ENCODE peak calls at places on chromosome X, in ten cellular contexts. One of them, this sample, is unnamed.

GRCh38 chrX:40176256-40176978 is 78.7 kb upstream of the BCOR start:
- DNase-seq in LHCN-M2: peak
- DNase-seq in left colon: peak
- DNase-seq in NCI-H1436: no peak
- DNase-seq in HAP-1: peak
- DNase-seq in amniotic stem cell: no peak
- DNase-seq in PC-9: peak
- DNase-seq in activated T-helper 1 cell treated with anti-CD3 and anti-CD28 coated beads, Interleukin-2, amount 50 U/mL, for 16 hours: no peak
- DNase-seq in osteocyte: no peak
- DNase-seq in adipocyte: peak
- DNase-seq in this sample: peak

GRCh38 chrX:41347186-41347585 is 13.2 kb downstream of the DDX3X start:
- DNase-seq in LHCN-M2: no peak
- DNase-seq in left colon: no peak
- DNase-seq in NCI-H1436: no peak
- DNase-seq in HAP-1: no peak
- DNase-seq in amniotic stem cell: no peak
- DNase-seq in PC-9: no peak
- DNase-seq in activated T-helper 1 cell treated with anti-CD3 and anti-CD28 coated beads, Interleukin-2, amount 50 U/mL, for 16 hours: no peak
- DNase-seq in osteocyte: no peak
- DNase-seq in adipocyte: no peak
- DNase-seq in this sample: no peak

GRCh38 chrX:40727599-40728252 is 7.6 kb downstream of the MED14 start:
- DNase-seq in LHCN-M2: peak
- DNase-seq in left colon: no peak
- DNase-seq in NCI-H1436: no peak
- DNase-seq in HAP-1: no peak
- DNase-seq in amniotic stem cell: no peak
- DNase-seq in PC-9: no peak
- DNase-seq in activated T-helper 1 cell treated with anti-CD3 and anti-CD28 coated beads, Interleukin-2, amount 50 U/mL, for 16 hours: no peak
- DNase-seq in osteocyte: no peak
- DNase-seq in adipocyte: no peak
- DNase-seq in this sample: no peak

GRCh38 chrX:49111846-49112245 is 11.7 kb downstream of the GPKOW start:
- DNase-seq in LHCN-M2: no peak
- DNase-seq in left colon: no peak
- DNase-seq in NCI-H1436: no peak
- DNase-seq in HAP-1: no peak
- DNase-seq in amniotic stem cell: no peak
- DNase-seq in PC-9: no peak
- DNase-seq in activated T-helper 1 cell treated with anti-CD3 and anti-CD28 coated beads, Interleukin-2, amount 50 U/mL, for 16 hours: no peak
- DNase-seq in osteocyte: no peak
- DNase-seq in adipocyte: no peak
- DNase-seq in this sample: no peak

GRCh38 chrX:118862086-118862485 is 38.5 kb downstream of the ZCCHC12 start:
- DNase-seq in LHCN-M2: no peak
- DNase-seq in left colon: no peak
- DNase-seq in NCI-H1436: no peak
- DNase-seq in HAP-1: no peak
- DNase-seq in amniotic stem cell: no peak
- DNase-seq in PC-9: no peak
- DNase-seq in activated T-helper 1 cell treated with anti-CD3 and anti-CD28 coated beads, Interleukin-2, amount 50 U/mL, for 16 hours: no peak
- DNase-seq in osteocyte: no peak
- DNase-seq in adipocyte: no peak
- DNase-seq in this sample: no peak

GRCh38 chrX:72634321-72634720 is 61.7 kb upstream of the HDAC8 start:
- DNase-seq in LHCN-M2: no peak
- DNase-seq in left colon: no peak
- DNase-seq in NCI-H1436: no peak
- DNase-seq in HAP-1: no peak
- DNase-seq in amniotic stem cell: no peak
- DNase-seq in PC-9: no peak
- DNase-seq in activated T-helper 1 cell treated with anti-CD3 and anti-CD28 coated beads, Interleukin-2, amount 50 U/mL, for 16 hours: no peak
- DNase-seq in osteocyte: no peak
- DNase-seq in adipocyte: no peak
- DNase-seq in this sample: no peak

GRCh38 chrX:141415889-141416288 is 168.6 kb downstream of the SPANXA1 start:
- DNase-seq in LHCN-M2: no peak
- DNase-seq in left colon: no peak
- DNase-seq in NCI-H1436: no peak
- DNase-seq in HAP-1: no peak
- DNase-seq in amniotic stem cell: no peak
- DNase-seq in PC-9: no peak
- DNase-seq in activated T-helper 1 cell treated with anti-CD3 and anti-CD28 coated beads, Interleukin-2, amount 50 U/mL, for 16 hours: no peak
- DNase-seq in osteocyte: no peak
- DNase-seq in adipocyte: no peak
- DNase-seq in this sample: no peak

GRCh38 chrX:45266456-45266855 is 65.8 kb upstream of the DIPK2B start:
- DNase-seq in LHCN-M2: peak
- DNase-seq in left colon: no peak
- DNase-seq in NCI-H1436: no peak
- DNase-seq in HAP-1: no peak
- DNase-seq in amniotic stem cell: no peak
- DNase-seq in PC-9: no peak
- DNase-seq in activated T-helper 1 cell treated with anti-CD3 and anti-CD28 coated beads, Interleukin-2, amount 50 U/mL, for 16 hours: no peak
- DNase-seq in osteocyte: no peak
- DNase-seq in adipocyte: no peak
- DNase-seq in this sample: no peak

GRCh38 chrX:21985332-21985777 is 44.8 kb downstream of the SMS start:
- DNase-seq in LHCN-M2: peak
- DNase-seq in left colon: peak
- DNase-seq in NCI-H1436: peak
- DNase-seq in HAP-1: peak
- DNase-seq in amniotic stem cell: peak
- DNase-seq in PC-9: peak
- DNase-seq in activated T-helper 1 cell treated with anti-CD3 and anti-CD28 coated beads, Interleukin-2, amount 50 U/mL, for 16 hours: peak
- DNase-seq in osteocyte: no peak
- DNase-seq in adipocyte: peak
- DNase-seq in this sample: peak

GRCh38 chrX:154655786-154656185 is 2.4 kb upstream of the CTAG2 start:
- DNase-seq in LHCN-M2: no peak
- DNase-seq in left colon: no peak
- DNase-seq in NCI-H1436: no peak
- DNase-seq in HAP-1: no peak
- DNase-seq in amniotic stem cell: no peak
- DNase-seq in PC-9: no peak
- DNase-seq in activated T-helper 1 cell treated with anti-CD3 and anti-CD28 coated beads, Interleukin-2, amount 50 U/mL, for 16 hours: no peak
- DNase-seq in osteocyte: peak
- DNase-seq in adipocyte: no peak
- DNase-seq in this sample: peak

GRCh38 chrX:27815209-27815608 is 7.4 kb downstream of the MAGEB10 start:
- DNase-seq in LHCN-M2: no peak
- DNase-seq in left colon: no peak
- DNase-seq in NCI-H1436: no peak
- DNase-seq in HAP-1: no peak
- DNase-seq in amniotic stem cell: no peak
- DNase-seq in PC-9: peak
- DNase-seq in activated T-helper 1 cell treated with anti-CD3 and anti-CD28 coated beads, Interleukin-2, amount 50 U/mL, for 16 hours: no peak
- DNase-seq in osteocyte: no peak
- DNase-seq in adipocyte: no peak
- DNase-seq in this sample: no peak

GRCh38 chrX:9738146-9738545 is 27.5 kb downstream of the GPR143 start:
- DNase-seq in LHCN-M2: no peak
- DNase-seq in left colon: no peak
- DNase-seq in NCI-H1436: no peak
- DNase-seq in HAP-1: no peak
- DNase-seq in amniotic stem cell: no peak
- DNase-seq in PC-9: no peak
- DNase-seq in activated T-helper 1 cell treated with anti-CD3 and anti-CD28 coated beads, Interleukin-2, amount 50 U/mL, for 16 hours: no peak
- DNase-seq in osteocyte: no peak
- DNase-seq in adipocyte: no peak
- DNase-seq in this sample: no peak

GRCh38 chrX:43741843-43742573 is 85.9 kb downstream of the MAOA start:
- DNase-seq in LHCN-M2: peak
- DNase-seq in left colon: no peak
- DNase-seq in NCI-H1436: no peak
- DNase-seq in HAP-1: no peak
- DNase-seq in amniotic stem cell: no peak
- DNase-seq in PC-9: no peak
- DNase-seq in activated T-helper 1 cell treated with anti-CD3 and anti-CD28 coated beads, Interleukin-2, amount 50 U/mL, for 16 hours: no peak
- DNase-seq in osteocyte: no peak
- DNase-seq in adipocyte: peak
- DNase-seq in this sample: no peak

GRCh38 chrX:115690554-115691216 is 129.7 kb downstream of the PLS3 start:
- DNase-seq in LHCN-M2: peak
- DNase-seq in left colon: peak
- DNase-seq in NCI-H1436: peak
- DNase-seq in HAP-1: peak
- DNase-seq in amniotic stem cell: peak
- DNase-seq in PC-9: peak
- DNase-seq in activated T-helper 1 cell treated with anti-CD3 and anti-CD28 coated beads, Interleukin-2, amount 50 U/mL, for 16 hours: no peak
- DNase-seq in osteocyte: peak
- DNase-seq in adipocyte: peak
- DNase-seq in this sample: peak

GRCh38 chrX:70998402-70999027 is 67.6 kb upstream of the SLC7A3 start:
- DNase-seq in LHCN-M2: peak
- DNase-seq in left colon: no peak
- DNase-seq in NCI-H1436: peak
- DNase-seq in HAP-1: peak
- DNase-seq in amniotic stem cell: no peak
- DNase-seq in PC-9: peak
- DNase-seq in activated T-helper 1 cell treated with anti-CD3 and anti-CD28 coated beads, Interleukin-2, amount 50 U/mL, for 16 hours: no peak
- DNase-seq in osteocyte: no peak
- DNase-seq in adipocyte: peak
- DNase-seq in this sample: peak

GRCh38 chrX:103584606-103585005 is 709 bp upstream of the TCEAL4 start:
- DNase-seq in LHCN-M2: peak
- DNase-seq in left colon: no peak
- DNase-seq in NCI-H1436: peak
- DNase-seq in HAP-1: no peak
- DNase-seq in amniotic stem cell: no peak
- DNase-seq in PC-9: no peak
- DNase-seq in activated T-helper 1 cell treated with anti-CD3 and anti-CD28 coated beads, Interleukin-2, amount 50 U/mL, for 16 hours: no peak
- DNase-seq in osteocyte: no peak
- DNase-seq in adipocyte: peak
- DNase-seq in this sample: no peak

GRCh38 chrX:120310861-120311631 is at the start of gene TMEM255A:
- DNase-seq in LHCN-M2: peak
- DNase-seq in left colon: no peak
- DNase-seq in NCI-H1436: peak
- DNase-seq in HAP-1: peak
- DNase-seq in amniotic stem cell: no peak
- DNase-seq in PC-9: peak
- DNase-seq in activated T-helper 1 cell treated with anti-CD3 and anti-CD28 coated beads, Interleukin-2, amount 50 U/mL, for 16 hours: no peak
- DNase-seq in osteocyte: no peak
- DNase-seq in adipocyte: peak
- DNase-seq in this sample: peak

GRCh38 chrX:130028196-130028595 is 45.8 kb downstream of the BCORL1 start:
- DNase-seq in LHCN-M2: peak
- DNase-seq in left colon: peak
- DNase-seq in NCI-H1436: peak
- DNase-seq in HAP-1: no peak
- DNase-seq in amniotic stem cell: no peak
- DNase-seq in PC-9: peak
- DNase-seq in activated T-helper 1 cell treated with anti-CD3 and anti-CD28 coated beads, Interleukin-2, amount 50 U/mL, for 16 hours: peak
- DNase-seq in osteocyte: no peak
- DNase-seq in adipocyte: peak
- DNase-seq in this sample: peak

GRCh38 chrX:101460669-101461068 is 24.6 kb upstream of the ARMCX4 start:
- DNase-seq in LHCN-M2: no peak
- DNase-seq in left colon: no peak
- DNase-seq in NCI-H1436: peak
- DNase-seq in HAP-1: no peak
- DNase-seq in amniotic stem cell: no peak
- DNase-seq in PC-9: no peak
- DNase-seq in activated T-helper 1 cell treated with anti-CD3 and anti-CD28 coated beads, Interleukin-2, amount 50 U/mL, for 16 hours: no peak
- DNase-seq in osteocyte: no peak
- DNase-seq in adipocyte: peak
- DNase-seq in this sample: no peak

GRCh38 chrX:151177141-151178027 is 1.0 kb downstream of the GPR50 start:
- DNase-seq in LHCN-M2: no peak
- DNase-seq in left colon: no peak
- DNase-seq in NCI-H1436: no peak
- DNase-seq in HAP-1: no peak
- DNase-seq in amniotic stem cell: no peak
- DNase-seq in PC-9: no peak
- DNase-seq in activated T-helper 1 cell treated with anti-CD3 and anti-CD28 coated beads, Interleukin-2, amount 50 U/mL, for 16 hours: no peak
- DNase-seq in osteocyte: peak
- DNase-seq in adipocyte: no peak
- DNase-seq in this sample: peak

GRCh38 chrX:120356084-120356483 is 5.8 kb upstream of the ATP1B4 start:
- DNase-seq in LHCN-M2: no peak
- DNase-seq in left colon: no peak
- DNase-seq in NCI-H1436: no peak
- DNase-seq in HAP-1: no peak
- DNase-seq in amniotic stem cell: no peak
- DNase-seq in PC-9: no peak
- DNase-seq in activated T-helper 1 cell treated with anti-CD3 and anti-CD28 coated beads, Interleukin-2, amount 50 U/mL, for 16 hours: no peak
- DNase-seq in osteocyte: no peak
- DNase-seq in adipocyte: no peak
- DNase-seq in this sample: no peak

GRCh38 chrX:49204709-49205108 is 4.7 kb upstream of the SYP start:
- DNase-seq in LHCN-M2: no peak
- DNase-seq in left colon: no peak
- DNase-seq in NCI-H1436: no peak
- DNase-seq in HAP-1: no peak
- DNase-seq in amniotic stem cell: no peak
- DNase-seq in PC-9: no peak
- DNase-seq in activated T-helper 1 cell treated with anti-CD3 and anti-CD28 coated beads, Interleukin-2, amount 50 U/mL, for 16 hours: no peak
- DNase-seq in osteocyte: no peak
- DNase-seq in adipocyte: no peak
- DNase-seq in this sample: no peak

GRCh38 chrX:108139303-108139702 is 47.7 kb downstream of the ATG4A start:
- DNase-seq in LHCN-M2: no peak
- DNase-seq in left colon: no peak
- DNase-seq in NCI-H1436: no peak
- DNase-seq in HAP-1: no peak
- DNase-seq in amniotic stem cell: no peak
- DNase-seq in PC-9: no peak
- DNase-seq in activated T-helper 1 cell treated with anti-CD3 and anti-CD28 coated beads, Interleukin-2, amount 50 U/mL, for 16 hours: no peak
- DNase-seq in osteocyte: no peak
- DNase-seq in adipocyte: peak
- DNase-seq in this sample: no peak

GRCh38 chrX:145751943-145752342 is 65.7 kb upstream of the SLITRK2 start:
- DNase-seq in LHCN-M2: peak
- DNase-seq in left colon: no peak
- DNase-seq in NCI-H1436: no peak
- DNase-seq in HAP-1: no peak
- DNase-seq in amniotic stem cell: no peak
- DNase-seq in PC-9: no peak
- DNase-seq in activated T-helper 1 cell treated with anti-CD3 and anti-CD28 coated beads, Interleukin-2, amount 50 U/mL, for 16 hours: no peak
- DNase-seq in osteocyte: no peak
- DNase-seq in adipocyte: no peak
- DNase-seq in this sample: no peak

GRCh38 chrX:106791495-106791894 is 11.0 kb upstream of the TBC1D8B start:
- DNase-seq in LHCN-M2: peak
- DNase-seq in left colon: no peak
- DNase-seq in NCI-H1436: no peak
- DNase-seq in HAP-1: no peak
- DNase-seq in amniotic stem cell: no peak
- DNase-seq in PC-9: no peak
- DNase-seq in activated T-helper 1 cell treated with anti-CD3 and anti-CD28 coated beads, Interleukin-2, amount 50 U/mL, for 16 hours: no peak
- DNase-seq in osteocyte: no peak
- DNase-seq in adipocyte: peak
- DNase-seq in this sample: no peak

GRCh38 chrX:24858004-24858746 is 157.6 kb downstream of the ARX start:
- DNase-seq in LHCN-M2: peak
- DNase-seq in left colon: no peak
- DNase-seq in NCI-H1436: no peak
- DNase-seq in HAP-1: no peak
- DNase-seq in amniotic stem cell: no peak
- DNase-seq in PC-9: no peak
- DNase-seq in activated T-helper 1 cell treated with anti-CD3 and anti-CD28 coated beads, Interleukin-2, amount 50 U/mL, for 16 hours: no peak
- DNase-seq in osteocyte: no peak
- DNase-seq in adipocyte: peak
- DNase-seq in this sample: no peak

GRCh38 chrX:49155243-49155899 is 7.2 kb upstream of the MAGIX start:
- DNase-seq in LHCN-M2: peak
- DNase-seq in left colon: peak
- DNase-seq in NCI-H1436: peak
- DNase-seq in HAP-1: peak
- DNase-seq in amniotic stem cell: no peak
- DNase-seq in PC-9: peak
- DNase-seq in activated T-helper 1 cell treated with anti-CD3 and anti-CD28 coated beads, Interleukin-2, amount 50 U/mL, for 16 hours: no peak
- DNase-seq in osteocyte: no peak
- DNase-seq in adipocyte: peak
- DNase-seq in this sample: peak

GRCh38 chrX:1416965-1417760 is 25.2 kb upstream of the SLC25A6 start:
- DNase-seq in LHCN-M2: no peak
- DNase-seq in left colon: no peak
- DNase-seq in NCI-H1436: no peak
- DNase-seq in HAP-1: no peak
- DNase-seq in amniotic stem cell: no peak
- DNase-seq in PC-9: no peak
- DNase-seq in activated T-helper 1 cell treated with anti-CD3 and anti-CD28 coated beads, Interleukin-2, amount 50 U/mL, for 16 hours: no peak
- DNase-seq in osteocyte: no peak
- DNase-seq in adipocyte: no peak
- DNase-seq in this sample: no peak